ENCODE peak calls at places on chromosomes 12 and 14, in six cellular contexts. K, B, W, G, Y and P are unnamed samples.
A peak's percentile ranks its signal among the peaks of the same experiment; 100 is the strongest.

GRCh38 chr12:88188180-88188579 is 46.1 kb downstream of the TMTC3 start:
- DNase-seq in W (no peak), Y (no peak), B (no peak), G (no peak), K (no peak), P (peak; percentile 9)

GRCh38 chr12:43255642-43256041 is 296.4 kb downstream of the ADAMTS20 start:
- DNase-seq in Y (no peak), G (no peak), W (no peak), K (no peak), B (no peak), P (no peak)

GRCh38 chr12:116346222-116346621 is 68.7 kb upstream of the MED13L start:
- DNase-seq in Y (no peak), B (no peak), W (no peak), G (no peak), K (no peak), P (peak; percentile 26)

GRCh38 chr14:87148655-87149054 is 844.3 kb downstream of the GALC start:
- DNase-seq in K (no peak), W (no peak), G (no peak), B (peak; percentile 18), Y (no peak), P (no peak)

GRCh38 chr12:67593041-67593870 is 55.3 kb upstream of the DYRK2 start:
- DNase-seq in W (no peak), K (peak; percentile 87), Y (no peak), B (peak; percentile 5), G (peak; percentile 82), P (no peak)

GRCh38 chr12:118166946-118167345 is 31.0 kb downstream of the PEBP1 start:
- DNase-seq in W (no peak), Y (no peak), B (no peak), G (no peak), K (no peak), P (no peak)

GRCh38 chr12:674272-674781 is 11.1 kb upstream of the NINJ2 start:
- DNase-seq in Y (no peak), K (no peak), G (no peak), W (no peak), B (no peak), P (no peak)

GRCh38 chr14:23538049-23538718 is 13.4 kb downstream of the ZFHX2 start:
- DNase-seq in B (peak; percentile 75), W (no peak), K (no peak), G (no peak), Y (no peak), P (no peak)

GRCh38 chr12:39145175-39145999 is 240.0 kb upstream of the CPNE8 start:
- DNase-seq in Y (no peak), G (peak; percentile 30), B (peak; percentile 75), K (no peak), W (no peak), P (peak; percentile 43)

GRCh38 chr12:47808574-47809380 is 10.9 kb downstream of the HDAC7 start:
- DNase-seq in Y (no peak), B (peak; percentile 48), K (no peak), G (no peak), W (no peak), P (no peak)

GRCh38 chr14:31038521-31039166 is 12.5 kb upstream of the STRN3 start:
- DNase-seq in W (no peak), B (no peak), Y (no peak), G (no peak), K (peak; percentile 89), P (peak; percentile 66)

GRCh38 chr14:99118946-99119345 is 153.1 kb downstream of the BCL11B start:
- DNase-seq in K (no peak), B (no peak), Y (no peak), W (peak; percentile 58), G (peak; percentile 20), P (no peak)

GRCh38 chr12:111636209-111636928 is 37.3 kb upstream of the ATXN2 start:
- DNase-seq in W (peak; percentile 83), K (no peak), G (peak; percentile 28), Y (no peak), B (peak; percentile 85), P (peak; percentile 79)

GRCh38 chr14:39558525-39558924 is 126.3 kb upstream of the FBXO33 start:
- DNase-seq in W (no peak), B (no peak), K (no peak), G (no peak), Y (no peak), P (no peak)

GRCh38 chr12:19298837-19299605 is 140.3 kb upstream of the AEBP2 start:
- DNase-seq in W (no peak), B (no peak), K (no peak), Y (no peak), G (no peak), P (peak; percentile 11)
- H3K4me3 ChIP-seq in W (no peak overlapping the region), B (no peak overlapping the region), K (no peak overlapping the region), Y (no peak overlapping the region), G (no peak overlapping the region), P (no peak overlapping the region)

GRCh38 chr12:76820888-76821482 is 57.1 kb downstream of the ZDHHC17 start:
- DNase-seq in B (peak; percentile 81), K (peak; percentile 7), W (no peak), G (no peak), Y (no peak), P (peak; percentile 44)
- TF ChIP-seq CTCF in B (peak; percentile 80), K (peak; percentile 84), W (peak; percentile 47), G (peak; percentile 38), Y (peak; percentile 84), P (peak; percentile 76)

DNA sequence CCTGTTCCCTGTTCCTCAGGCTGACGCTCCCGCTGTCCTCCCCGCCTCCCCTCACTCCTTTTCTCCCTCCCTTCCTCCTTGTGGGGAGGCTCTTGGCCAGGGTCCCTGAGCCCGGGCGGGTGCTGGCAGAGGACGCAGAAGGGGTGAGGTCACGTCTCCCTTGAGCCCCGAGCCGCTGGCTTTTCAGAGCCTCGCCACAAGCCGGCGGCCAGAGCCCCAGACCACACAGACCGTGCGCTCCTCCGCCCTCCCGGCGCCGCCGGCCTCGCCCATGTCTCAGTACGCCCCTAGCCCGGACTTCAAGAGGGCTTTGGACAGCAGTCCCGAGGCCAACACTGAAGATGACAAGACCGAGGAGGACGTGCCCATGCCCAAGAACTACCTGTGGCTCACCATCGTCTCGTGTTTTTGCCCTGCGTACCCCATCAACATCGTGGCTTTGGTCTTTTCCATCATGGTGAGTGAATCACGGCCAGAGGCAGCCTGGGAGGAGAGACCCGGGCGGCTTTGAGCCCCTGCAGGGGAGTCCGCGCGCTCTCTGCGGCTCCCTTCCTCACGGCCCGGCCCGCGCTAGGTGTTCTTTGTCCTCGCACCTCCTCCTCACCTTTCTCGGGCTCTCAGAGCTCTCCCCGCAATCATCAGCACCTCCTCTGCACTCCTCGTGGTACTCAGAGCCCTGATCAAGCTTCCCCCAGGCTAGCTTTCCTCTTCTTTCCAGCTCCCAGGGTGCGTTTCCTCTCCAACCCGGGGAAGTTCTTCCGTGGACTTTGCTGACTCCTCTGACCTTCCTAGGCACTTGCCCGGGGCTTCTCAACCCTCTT is at the start of gene TMEM233:
- DNase-seq in Y (no peak), K (no peak), W (no peak), G (no peak), B (peak; percentile 72), P (no peak)
- H3K4me3 ChIP-seq in Y (peak within 1 kb of the TSS; percentile 82), K (no peak within 1 kb of the TSS), W (peak within 1 kb of the TSS; percentile 21), G (peak within 1 kb of the TSS; percentile 39), B (peak within 1 kb of the TSS; percentile 82), P (peak within 1 kb of the TSS; percentile 56)

DNA sequence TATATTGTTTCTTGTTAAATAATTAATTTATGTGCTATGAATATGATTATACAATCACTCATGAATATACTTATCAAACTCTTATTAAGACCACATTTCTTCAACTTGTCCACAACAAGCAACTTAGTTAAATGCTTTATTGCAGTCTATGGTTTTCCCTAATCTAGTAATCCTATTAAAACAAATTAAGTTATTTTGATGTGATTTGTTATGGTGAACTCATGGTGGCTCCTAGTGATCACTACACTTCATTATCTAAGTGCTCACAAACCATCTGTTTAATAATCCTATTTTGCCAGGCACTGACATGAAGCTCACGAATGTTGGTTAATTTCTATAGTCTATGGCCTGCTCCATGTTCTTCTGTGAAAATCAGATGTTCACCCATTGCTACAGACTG is 42.9 kb downstream of the INSM2 start:
- DNase-seq in Y (no peak), B (no peak), K (no peak), G (no peak), W (no peak), P (no peak)
- TF ChIP-seq CTCF in Y (no peak), B (no peak), K (no peak), G (no peak), W (no peak), P (no peak)